ENCODE peak calls at places on chromosomes 2 and 18, in five cellular contexts. W, H, R, V and G are unnamed samples.

GRCh38 chr2:66242099-66242498 is 192.8 kb upstream of the MEIS1 start:
- DNase-seq in H (no peak), V (no peak), W (no peak), R (no peak), G (no peak)

GRCh38 chr2:136932700-136933099 is 167.4 kb downstream of the THSD7B start:
- DNase-seq in V (no peak), R (no peak), H (no peak), W (no peak), G (peak; percentile 17)

GRCh38 chr2:12549641-12550040 is 167.1 kb upstream of the TRIB2 start:
- DNase-seq in R (no peak), H (no peak), V (no peak), W (no peak), G (no peak)

GRCh38 chr2:238467772-238468171 is 41.0 kb downstream of the ASB1 start:
- DNase-seq in V (no peak), R (no peak), H (no peak), W (no peak), G (no peak)

GRCh38 chr2:129870646-129871335 is 108.7 kb upstream of the RAB6C start:
- DNase-seq in W (no peak), H (no peak), R (no peak), V (no peak), G (no peak)

GRCh38 chr2:234051374-234052070 is 1.0 kb downstream of the SPP2 start:
- DNase-seq in W (no peak), H (no peak), R (no peak), V (no peak), G (no peak)

GRCh38 chr2:64538764-64539433 is 14.8 kb downstream of the AFTPH start:
- DNase-seq in H (no peak), W (no peak), V (no peak), R (no peak), G (no peak)

GRCh38 chr2:115071534-115071933 is 629.1 kb downstream of the DPP10 start:
- DNase-seq in H (no peak), W (no peak), R (no peak), V (no peak), G (no peak)

GRCh38 chr18:34999734-35000397 is 41.3 kb upstream of the MAPRE2 start:
- DNase-seq in R (no peak), W (no peak), V (no peak), H (no peak), G (no peak)

GRCh38 chr2:88597168-88597567 is 30.1 kb downstream of the EIF2AK3 start:
- DNase-seq in R (no peak), V (no peak), W (no peak), H (no peak), G (no peak)

GRCh38 chr18:46260879-46261143 is 156.6 kb downstream of the HAUS1 start:
- DNase-seq in H (no peak), R (no peak), W (no peak), V (no peak), G (no peak)

GRCh38 chr2:15673919-15674636 is 82.4 kb downstream of the DDX1 start:
- DNase-seq in R (no peak), W (peak; percentile 6), V (no peak), H (no peak), G (no peak)

GRCh38 chr2:181235683-181236459 is 221.3 kb upstream of the ITGA4 start:
- DNase-seq in W (no peak), H (no peak), R (no peak), V (no peak), G (peak; percentile 17)

GRCh38 chr2:120566331-120567035 is 169.2 kb upstream of the GLI2 start:
- DNase-seq in W (no peak), V (no peak), H (peak; percentile 81), R (no peak), G (no peak)

GRCh38 chr2:25275575-25275965 is 66.2 kb downstream of the DNMT3A start:
- DNase-seq in R (no peak), H (no peak), V (no peak), W (no peak), G (no peak)

GRCh38 chr2:28224648-28225471 is 167.8 kb upstream of the FOSL2 start:
- DNase-seq in W (no peak), H (no peak), R (no peak), V (no peak), G (no peak)

GRCh38 chr18:3468066-3468705 is 18.2 kb downstream of the TGIF1 start:
- DNase-seq in W (no peak), R (no peak), V (no peak), H (no peak), G (no peak)

GRCh38 chr2:16791496-16791895 is 125.9 kb upstream of the CYRIA start:
- DNase-seq in V (no peak), R (no peak), W (no peak), H (no peak), G (no peak)

GRCh38 chr18:23712445-23712844 is 23.2 kb downstream of the LAMA3 start:
- DNase-seq in H (no peak), W (no peak), V (no peak), R (no peak), G (no peak)

GRCh38 chr2:100070078-100070477 is 72.3 kb downstream of the AFF3 start:
- DNase-seq in W (no peak), H (no peak), V (no peak), R (no peak), G (no peak)

GRCh38 chr2:217729426-217730058 is 273.3 kb downstream of the TNS1 start:
- DNase-seq in R (no peak), V (no peak), W (no peak), H (peak; percentile 40), G (no peak)

GRCh38 chr2:17933251-17933650 is 54.8 kb downstream of the KCNS3 start:
- DNase-seq in R (no peak), V (no peak), H (no peak), W (no peak), G (no peak)

GRCh38 chr2:120436460-120436739 is 90.5 kb downstream of the INHBB start:
- DNase-seq in R (no peak), W (no peak), H (peak; percentile 11), V (no peak), G (no peak)

GRCh38 chr2:119617455-119617854 is 61.5 kb upstream of the TMEM177 start:
- DNase-seq in R (no peak), H (no peak), V (no peak), W (no peak), G (no peak)

GRCh38 chr2:25749676-25750075 is 76.3 kb upstream of the DTNB start:
- DNase-seq in R (no peak), H (no peak), V (no peak), W (no peak), G (no peak)

GRCh38 chr2:100529176-100529575 is 33.6 kb upstream of the PDCL3 start:
- DNase-seq in V (no peak), H (no peak), R (no peak), W (no peak), G (no peak)

GRCh38 chr2:40606862-40607261 is 155.0 kb upstream of the SLC8A1 start:
- DNase-seq in H (no peak), W (no peak), R (no peak), V (no peak), G (no peak)

DNA sequence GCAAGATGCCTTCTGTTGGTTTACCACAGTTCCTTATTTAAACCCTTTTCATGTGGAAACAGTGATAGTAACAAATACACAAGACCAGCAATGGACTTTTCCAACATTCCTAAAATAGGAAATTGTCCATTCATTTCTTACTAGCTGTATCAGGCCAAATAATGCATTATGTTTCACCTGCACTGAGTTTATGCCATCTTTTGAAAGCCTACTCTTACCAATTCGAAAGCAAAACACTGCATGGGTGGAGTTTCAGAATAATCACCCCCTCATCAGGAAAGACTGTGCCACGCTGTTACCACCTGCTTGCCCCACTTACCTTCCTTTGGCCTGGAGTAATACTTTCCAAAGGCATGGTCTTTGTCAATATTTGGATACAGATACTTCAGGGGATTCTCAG is 37.5 kb downstream of the STAT1 start:
- DNase-seq in H (no peak), V (no peak), W (no peak), R (no peak), G (no peak)
- TF ChIP-seq POLR2A in H (no peak), V (no peak), W (no peak), R (no peak), G (no peak)

GRCh38 chr2:159043710-159044109 is 75.3 kb downstream of the TANC1 start:
- DNase-seq in H (no peak), R (no peak), W (no peak), V (no peak), G (no peak)

GRCh38 chr2:159042115-159042850 is 73.8 kb downstream of the TANC1 start:
- DNase-seq in V (no peak), H (no peak), R (no peak), W (no peak), G (no peak)

GRCh38 chr2:159046966-159047365 is 78.5 kb downstream of the TANC1 start:
- DNase-seq in R (no peak), V (no peak), W (no peak), H (no peak), G (no peak)

GRCh38 chr2:159045545-159046454 is 77.4 kb downstream of the TANC1 start:
- DNase-seq in R (no peak), H (no peak), W (no peak), V (no peak), G (no peak)

DNA sequence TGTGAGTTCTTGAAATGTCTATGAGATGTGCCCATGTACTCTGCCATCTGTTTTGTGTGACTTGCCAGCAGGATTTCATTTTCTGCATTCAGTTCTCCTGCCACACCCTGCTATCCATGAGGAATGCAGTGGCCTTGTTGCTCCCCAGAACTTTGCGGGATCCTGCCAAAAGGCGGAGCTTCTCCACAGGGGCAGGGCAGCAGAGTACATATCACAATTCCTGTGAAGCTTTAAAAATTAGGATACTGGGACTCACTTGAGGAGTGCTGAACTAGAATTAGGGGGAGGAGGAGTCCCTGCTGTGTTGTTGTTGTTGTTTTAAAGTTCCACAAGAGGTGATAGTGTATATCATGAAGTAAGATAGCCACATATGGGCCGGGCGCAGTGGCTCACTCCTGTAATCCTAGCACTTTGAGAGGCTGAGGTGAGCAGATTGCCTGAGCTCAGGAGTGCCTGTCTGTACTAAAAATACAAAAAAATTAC is 76.4 kb downstream of the TANC1 start:
- DNase-seq in H (peak; percentile 14), R (no peak), V (no peak), W (no peak), G (no peak)
- TF ChIP-seq POLR2A in H (no peak), R (no peak), V (no peak), W (no peak), G (no peak)

DNA sequence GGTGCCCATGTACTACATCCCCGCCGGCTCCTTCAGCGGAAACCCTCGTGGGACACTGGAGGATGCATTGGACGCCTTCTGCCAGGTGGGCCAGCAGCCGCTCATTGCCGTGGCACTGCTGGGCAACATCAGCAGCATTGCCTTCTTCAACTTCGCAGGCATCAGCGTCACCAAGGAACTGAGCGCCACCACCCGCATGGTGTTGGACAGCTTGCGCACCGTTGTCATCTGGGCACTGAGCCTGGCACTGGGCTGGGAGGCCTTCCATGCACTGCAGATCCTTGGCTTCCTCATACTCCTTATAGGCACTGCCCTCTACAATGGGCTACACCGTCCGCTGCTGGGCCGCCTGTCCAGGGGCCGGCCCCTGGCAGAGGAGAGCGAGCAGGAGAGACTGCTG is 7.8 kb upstream of the CENPA start:
- DNase-seq in R (no peak), H (no peak), W (no peak), V (no peak), G (no peak)
- TF ChIP-seq POLR2A in R (no peak), H (no peak), W (no peak), V (no peak), G (no peak)

DNA sequence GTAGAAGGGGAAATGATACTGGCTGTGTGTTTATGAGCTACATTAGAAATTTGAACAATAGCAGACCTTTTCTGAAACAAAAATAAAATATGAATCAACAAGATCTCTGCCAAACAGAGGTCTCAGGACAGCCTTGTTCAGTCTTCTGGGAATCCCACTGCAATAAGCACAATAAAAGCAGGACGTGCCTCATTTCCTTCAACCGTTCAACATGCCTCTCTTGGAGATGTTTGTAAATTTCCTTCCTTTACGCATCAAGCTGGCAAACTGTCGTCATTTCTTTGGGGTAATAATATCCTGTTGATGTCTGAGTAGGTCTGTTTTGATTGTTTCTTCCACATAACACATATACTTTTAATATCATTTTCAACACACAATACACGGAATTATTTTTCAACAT is 77.2 kb downstream of the TCF4 start:
- DNase-seq in V (no peak), W (no peak), R (no peak), H (peak; percentile 58), G (no peak)
- TF ChIP-seq POLR2A in V (no peak), W (no peak), R (no peak), H (no peak), G (no peak)